ENCODE peak calls at places on chromosomes 7 and 10, in six cellular contexts. One of them, this sample, is unnamed.

GRCh38 chr10:101014966-101015581 is 15.5 kb downstream of the LZTS2 start:
- DNase-seq in GM04504: peak
- DNase-seq in CD8-positive, alpha-beta memory T cell: no peak
- DNase-seq in MCF 10A: peak
- DNase-seq in K562: no peak
- DNase-seq in stimulated activated naive B cell treated with anti-CD40 and anti-IgM and Interleukin-4, amounts not matched to agents 10 μg/mL and 1 μg/mL and 100 μg/mL, for 72 hours: no peak
- DNase-seq in this sample: peak

GRCh38 chr7:121505021-121505420 is 108.9 kb upstream of the FAM3C start:
- DNase-seq in CD8-positive, alpha-beta memory T cell: no peak
- DNase-seq in MCF 10A: no peak
- DNase-seq in K562: peak
- DNase-seq in stimulated activated naive B cell treated with anti-CD40 and anti-IgM and Interleukin-4, amounts not matched to agents 10 μg/mL and 1 μg/mL and 100 μg/mL, for 72 hours: no peak
- DNase-seq in GM04504: peak
- DNase-seq in this sample: peak

GRCh38 chr7:105538349-105538748 is 6.3 kb downstream of the RINT1 start:
- DNase-seq in CD8-positive, alpha-beta memory T cell: no peak
- DNase-seq in GM04504: no peak
- DNase-seq in stimulated activated naive B cell treated with anti-CD40 and anti-IgM and Interleukin-4, amounts not matched to agents 10 μg/mL and 1 μg/mL and 100 μg/mL, for 72 hours: no peak
- DNase-seq in MCF 10A: no peak
- DNase-seq in K562: no peak
- DNase-seq in this sample: no peak

GRCh38 chr7:460374-461117 is 59.1 kb downstream of the PDGFA start:
- DNase-seq in GM04504: no peak
- DNase-seq in CD8-positive, alpha-beta memory T cell: no peak
- DNase-seq in MCF 10A: peak
- DNase-seq in stimulated activated naive B cell treated with anti-CD40 and anti-IgM and Interleukin-4, amounts not matched to agents 10 μg/mL and 1 μg/mL and 100 μg/mL, for 72 hours: no peak
- DNase-seq in K562: no peak
- DNase-seq in this sample: peak

GRCh38 chr10:75611081-75611971 is 179.9 kb downstream of the LRMDA start:
- DNase-seq in MCF 10A: no peak
- DNase-seq in stimulated activated naive B cell treated with anti-CD40 and anti-IgM and Interleukin-4, amounts not matched to agents 10 μg/mL and 1 μg/mL and 100 μg/mL, for 72 hours: no peak
- DNase-seq in CD8-positive, alpha-beta memory T cell: no peak
- DNase-seq in K562: no peak
- DNase-seq in GM04504: no peak
- DNase-seq in this sample: no peak

GRCh38 chr10:52674474-52674873 is 98.1 kb downstream of the MBL2 start:
- DNase-seq in GM04504: no peak
- DNase-seq in K562: no peak
- DNase-seq in MCF 10A: no peak
- DNase-seq in CD8-positive, alpha-beta memory T cell: no peak
- DNase-seq in stimulated activated naive B cell treated with anti-CD40 and anti-IgM and Interleukin-4, amounts not matched to agents 10 μg/mL and 1 μg/mL and 100 μg/mL, for 72 hours: no peak
- DNase-seq in this sample: no peak

GRCh38 chr7:2621061-2621828 is 10.5 kb upstream of the TTYH3 start:
- DNase-seq in CD8-positive, alpha-beta memory T cell: no peak
- DNase-seq in GM04504: no peak
- DNase-seq in stimulated activated naive B cell treated with anti-CD40 and anti-IgM and Interleukin-4, amounts not matched to agents 10 μg/mL and 1 μg/mL and 100 μg/mL, for 72 hours: no peak
- DNase-seq in K562: no peak
- DNase-seq in MCF 10A: no peak
- DNase-seq in this sample: peak

GRCh38 chr7:31002256-31002655 is 38.5 kb downstream of the GHRHR start:
- DNase-seq in MCF 10A: no peak
- DNase-seq in CD8-positive, alpha-beta memory T cell: no peak
- DNase-seq in stimulated activated naive B cell treated with anti-CD40 and anti-IgM and Interleukin-4, amounts not matched to agents 10 μg/mL and 1 μg/mL and 100 μg/mL, for 72 hours: no peak
- DNase-seq in K562: no peak
- DNase-seq in GM04504: no peak
- DNase-seq in this sample: peak

GRCh38 chr10:112832361-112832878 is 117.6 kb upstream of the TCF7L2 start:
- DNase-seq in MCF 10A: peak
- DNase-seq in GM04504: no peak
- DNase-seq in stimulated activated naive B cell treated with anti-CD40 and anti-IgM and Interleukin-4, amounts not matched to agents 10 μg/mL and 1 μg/mL and 100 μg/mL, for 72 hours: no peak
- DNase-seq in CD8-positive, alpha-beta memory T cell: no peak
- DNase-seq in K562: no peak
- DNase-seq in this sample: peak

GRCh38 chr7:82548141-82548688 is 104.6 kb upstream of the CACNA2D1 start:
- DNase-seq in CD8-positive, alpha-beta memory T cell: no peak
- DNase-seq in MCF 10A: no peak
- DNase-seq in stimulated activated naive B cell treated with anti-CD40 and anti-IgM and Interleukin-4, amounts not matched to agents 10 μg/mL and 1 μg/mL and 100 μg/mL, for 72 hours: no peak
- DNase-seq in GM04504: no peak
- DNase-seq in K562: no peak
- DNase-seq in this sample: no peak

GRCh38 chr10:89648074-89648473 is 3.0 kb upstream of the PANK1 start:
- DNase-seq in CD8-positive, alpha-beta memory T cell: no peak
- DNase-seq in stimulated activated naive B cell treated with anti-CD40 and anti-IgM and Interleukin-4, amounts not matched to agents 10 μg/mL and 1 μg/mL and 100 μg/mL, for 72 hours: no peak
- DNase-seq in MCF 10A: no peak
- DNase-seq in GM04504: no peak
- DNase-seq in K562: no peak
- DNase-seq in this sample: no peak

GRCh38 chr10:104260775-104261115 is 6.1 kb downstream of the GSTO1 start:
- DNase-seq in stimulated activated naive B cell treated with anti-CD40 and anti-IgM and Interleukin-4, amounts not matched to agents 10 μg/mL and 1 μg/mL and 100 μg/mL, for 72 hours: no peak
- DNase-seq in MCF 10A: peak
- DNase-seq in K562: peak
- DNase-seq in GM04504: no peak
- DNase-seq in CD8-positive, alpha-beta memory T cell: no peak
- DNase-seq in this sample: peak

GRCh38 chr10:35347088-35347487 is 10.8 kb downstream of the CCNY start:
- DNase-seq in MCF 10A: no peak
- DNase-seq in CD8-positive, alpha-beta memory T cell: no peak
- DNase-seq in stimulated activated naive B cell treated with anti-CD40 and anti-IgM and Interleukin-4, amounts not matched to agents 10 μg/mL and 1 μg/mL and 100 μg/mL, for 72 hours: no peak
- DNase-seq in GM04504: no peak
- DNase-seq in K562: no peak
- DNase-seq in this sample: no peak

GRCh38 chr7:80686576-80686975 is 48.1 kb downstream of the CD36 start:
- DNase-seq in MCF 10A: peak
- DNase-seq in CD8-positive, alpha-beta memory T cell: no peak
- DNase-seq in stimulated activated naive B cell treated with anti-CD40 and anti-IgM and Interleukin-4, amounts not matched to agents 10 μg/mL and 1 μg/mL and 100 μg/mL, for 72 hours: no peak
- DNase-seq in GM04504: no peak
- DNase-seq in K562: no peak
- DNase-seq in this sample: peak